ENCODE peak calls at places on chromosomes 13 and 19, in six cellular contexts. W is hippocampal formation; J is stimulated activated CD8-positive, alpha-beta memory T cell treated with anti-CD3 and anti-CD28 coated beads, Interleukin-7, amount 100 ng/mL, for 1 hour; F is AG04450; S is stimulated activated naive CD8-positive, alpha-beta T cell treated with anti-CD3 and anti-CD28 coated beads, Interleukin-15, Interleukin-2, amounts not matched to agents 100 U/mL and 50 U/mL, for 24 hours; K is stimulated activated CD4-positive, alpha-beta T cell treated with anti-CD3 and anti-CD28 coated beads, Interleukin-2, amount 100 ng/mL, for 48 hours. H is an unnamed sample.

GRCh38 chr13:98267080-98267912 is 90.2 kb upstream of the RNF113B start:
- DNase-seq in W (no peak), J (no peak), F (peak; percentile 51), S (no peak), K (no peak), H (no peak)

GRCh38 chr19:409006-409514 is at the start of gene C2CD4C:
- DNase-seq in W (no peak), J (no peak), F (no peak), S (peak; percentile 31), K (peak; percentile 24), H (no peak)

GRCh38 chr13:77872995-77873394 is 45.6 kb downstream of the EDNRB start:
- DNase-seq in W (no peak), J (no peak), F (no peak), S (no peak), K (no peak), H (no peak)

GRCh38 chr19:58387338-58388174 is 487 bp downstream of the RPS5 start:
- DNase-seq in W (no peak), J (no peak), F (no peak), S (no peak), K (no peak), H (no peak)

GRCh38 chr19:38162094-38162493 is 61.9 kb downstream of the DPF1 start:
- DNase-seq in W (no peak), J (no peak), F (no peak), S (no peak), K (no peak), H (no peak)

GRCh38 chr19:57434386-57435061 is 601 bp upstream of the ZNF749 start:
- DNase-seq in W (no peak), J (no peak), F (no peak), S (no peak), K (no peak), H (no peak)

GRCh38 chr13:46378411-46378810 is 8.6 kb downstream of the RUBCNL start:
- DNase-seq in W (no peak), J (no peak), F (no peak), S (no peak), K (no peak), H (no peak)

GRCh38 chr13:70523622-70524021 is 415.4 kb upstream of the KLHL1 start:
- DNase-seq in W (no peak), J (no peak), F (no peak), S (no peak), K (no peak), H (no peak)

GRCh38 chr19:907183-907853 is 5.7 kb downstream of the R3HDM4 start:
- DNase-seq in W (no peak), J (no peak), F (no peak), S (peak; percentile 72), K (no peak), H (no peak)

GRCh38 chr19:55247621-55248099 is 11.2 kb downstream of the PPP6R1 start:
- DNase-seq in W (no peak), J (no peak), F (no peak), S (no peak), K (no peak), H (no peak)

GRCh38 chr13:73399347-73400216 is 340.8 kb downstream of the KLF5 start:
- DNase-seq in W (no peak), J (no peak), F (no peak), S (no peak), K (no peak), H (no peak)

GRCh38 chr13:32495841-32496240 is 42.8 kb downstream of the N4BP2L2 start:
- DNase-seq in W (no peak), J (no peak), F (no peak), S (no peak), K (no peak), H (no peak)

GRCh38 chr13:57740719-57741118 is 109.2 kb downstream of the PCDH17 start:
- DNase-seq in W (peak; percentile 32), J (no peak), F (no peak), S (no peak), K (no peak), H (no peak)